ENCODE peak calls at places on chromosome 15, in seven cellular contexts. Q is cardiac fibroblast; H is Right ventricle myocardium superior; U is A549; G is activated CD4-positive, alpha-beta T cell treated with anti-CD3 and anti-CD28 coated beads, Interleukin-2, amount 50 U/mL, for 48 hours; F is fibroblast of the aortic adventitia; V is erythroblast. T is an unnamed sample.

GRCh38 chr15:100438570-100438969 is 90.2 kb downstream of the CERS3 start:
- DNase-seq in V (no peak), H (peak; percentile 88), G (peak; percentile 14), U (no peak), Q (peak; percentile 11), F (peak; percentile 0), T (peak; percentile 72)

GRCh38 chr15:70474682-70475438 is 288.5 kb downstream of the UACA start:
- DNase-seq in V (no peak), U (peak; percentile 90), Q (peak; percentile 91), G (no peak), F (peak; percentile 100), H (peak; percentile 72), T (peak; percentile 89)

GRCh38 chr15:46892621-46893160 is 824.6 kb upstream of the SEMA6D start:
- DNase-seq in H (no peak), G (no peak), Q (peak; percentile 9), F (no peak), U (no peak), V (no peak), T (no peak)

GRCh38 chr15:20361091-20361490 is 180.5 kb downstream of the GOLGA6L6 start:
- DNase-seq in H (no peak), Q (no peak), V (no peak), U (no peak), G (no peak), F (no peak), T (no peak)

GRCh38 chr15:100861511-100861991 is 18.1 kb upstream of the ALDH1A3 start:
- DNase-seq in H (peak; percentile 71), V (no peak), G (no peak), Q (peak; percentile 39), U (no peak), F (no peak), T (peak; percentile 81)

GRCh38 chr15:101017935-101018849 is 99.0 kb downstream of the LRRK1 start:
- DNase-seq in G (no peak), Q (peak; percentile 90), H (no peak), U (no peak), V (no peak), F (peak; percentile 70), T (peak; percentile 27)

GRCh38 chr15:83489690-83490089 is 42.5 kb downstream of the SH3GL3 start:
- DNase-seq in U (no peak), V (no peak), H (no peak), G (no peak), Q (no peak), F (no peak), T (no peak)

GRCh38 chr15:61660579-61660978 is 399.7 kb downstream of the VPS13C start:
- DNase-seq in H (no peak), F (no peak), G (no peak), V (no peak), U (no peak), Q (peak; percentile 64), T (no peak)

GRCh38 chr15:71743861-71744382 is 66.4 kb upstream of the NR2E3 start:
- DNase-seq in V (peak; percentile 32), U (no peak), F (peak; percentile 65), G (peak; percentile 66), H (no peak), Q (peak; percentile 71), T (peak; percentile 80)

GRCh38 chr15:40301467-40302179 is 6.1 kb downstream of the PLCB2 start:
- DNase-seq in G (no peak), U (no peak), F (peak; percentile 24), V (no peak), H (no peak), Q (no peak), T (no peak)

GRCh38 chr15:100713163-100713867 is 110.9 kb downstream of the ASB7 start:
- DNase-seq in Q (peak; percentile 83), U (peak; percentile 97), H (no peak), V (no peak), G (no peak), F (peak; percentile 80), T (no peak)

GRCh38 chr15:48834756-48835155 is 23.9 kb upstream of the CEP152 start:
- DNase-seq in U (no peak), V (no peak), F (no peak), H (no peak), Q (no peak), G (no peak), T (no peak)

GRCh38 chr15:27656296-27656987 is 442.7 kb downstream of the OCA2 start:
- DNase-seq in G (no peak), U (no peak), V (no peak), Q (no peak), H (no peak), F (no peak), T (no peak)

GRCh38 chr15:78930577-78931388 is 14.1 kb downstream of the CTSH start:
- DNase-seq in G (no peak), V (no peak), F (peak; percentile 93), Q (peak; percentile 86), H (no peak), U (peak; percentile 68), T (no peak)

GRCh38 chr15:53976844-53977392 is 1.3 kb upstream of the UNC13C start:
- DNase-seq in Q (no peak), H (no peak), V (no peak), U (no peak), G (no peak), F (no peak), T (no peak)

GRCh38 chr15:98609144-98609852 is 39.0 kb upstream of the IGF1R start:
- DNase-seq in Q (peak; percentile 41), H (no peak), G (no peak), V (no peak), U (no peak), F (peak; percentile 25), T (no peak)

GRCh38 chr15:100349321-100349695 is 7.5 kb upstream of the ADAMTS17 start:
- DNase-seq in Q (no peak), U (no peak), H (no peak), G (no peak), F (no peak), V (no peak), T (no peak)

GRCh38 chr15:67707520-67708283 is 117.6 kb upstream of the SKOR1 start:
- DNase-seq in Q (no peak), V (no peak), H (no peak), G (no peak), U (no peak), F (no peak), T (no peak)

GRCh38 chr15:47756872-47757271 is 39.6 kb downstream of the SEMA6D start:
- DNase-seq in V (no peak), G (no peak), F (peak; percentile 78), H (no peak), U (no peak), Q (peak; percentile 90), T (no peak)

GRCh38 chr15:74376825-74377581 is 9.6 kb upstream of the CYP11A1 start:
- DNase-seq in Q (no peak), H (no peak), V (no peak), F (no peak), U (no peak), G (no peak), T (peak; percentile 45)

T was measured in sciatic nerve.